ENCODE peak calls at places on chromosomes 3 and 15, in nine cellular contexts. One of them, this sample, is unnamed.

GRCh38 chr3:15797600-15798303 is at the start of gene ANKRD28:
- DNase-seq in body of pancreas: no peak
- DNase-seq in Peyer's patch: no peak
- DNase-seq in CD4-positive, CD25-positive, alpha-beta regulatory T cell: no peak
- DNase-seq in astrocyte: peak; percentile 98
- DNase-seq in RWPE1: peak; percentile 42
- DNase-seq in uterus: no peak
- DNase-seq in CD8-positive, alpha-beta T cell: no peak
- DNase-seq in adrenal gland: no peak
- DNase-seq in this sample: no peak

GRCh38 chr3:53996153-53996861 is 104.6 kb upstream of the SELENOK start:
- DNase-seq in body of pancreas: no peak
- DNase-seq in Peyer's patch: no peak
- DNase-seq in CD4-positive, CD25-positive, alpha-beta regulatory T cell: no peak
- DNase-seq in astrocyte: no peak
- DNase-seq in RWPE1: peak; percentile 8
- DNase-seq in uterus: no peak
- DNase-seq in CD8-positive, alpha-beta T cell: no peak
- DNase-seq in adrenal gland: no peak
- DNase-seq in this sample: no peak

GRCh38 chr15:44427756-44428724 is 611 bp downstream of the CTDSPL2 start:
- DNase-seq in body of pancreas: no peak
- DNase-seq in Peyer's patch: peak; percentile 47
- DNase-seq in CD4-positive, CD25-positive, alpha-beta regulatory T cell: peak; percentile 20
- DNase-seq in astrocyte: peak; percentile 62
- DNase-seq in RWPE1: peak; percentile 60
- DNase-seq in uterus: no peak
- DNase-seq in CD8-positive, alpha-beta T cell: peak; percentile 27
- DNase-seq in adrenal gland: no peak
- DNase-seq in this sample: no peak

GRCh38 chr3:141913150-141913811 is 36.8 kb downstream of the ATP1B3 start:
- DNase-seq in body of pancreas: peak; percentile 19
- DNase-seq in Peyer's patch: no peak
- DNase-seq in CD4-positive, CD25-positive, alpha-beta regulatory T cell: peak; percentile 68
- DNase-seq in astrocyte: peak; percentile 34
- DNase-seq in RWPE1: peak; percentile 50
- DNase-seq in uterus: no peak
- DNase-seq in CD8-positive, alpha-beta T cell: peak; percentile 27
- DNase-seq in adrenal gland: peak; percentile 75
- DNase-seq in this sample: no peak

GRCh38 chr15:73630796-73631471 is 2.3 kb downstream of the NPTN start:
- DNase-seq in body of pancreas: no peak
- DNase-seq in Peyer's patch: no peak
- DNase-seq in CD4-positive, CD25-positive, alpha-beta regulatory T cell: no peak
- DNase-seq in astrocyte: no peak
- DNase-seq in RWPE1: no peak
- DNase-seq in uterus: no peak
- DNase-seq in CD8-positive, alpha-beta T cell: no peak
- DNase-seq in adrenal gland: no peak
- DNase-seq in this sample: no peak

GRCh38 chr3:114711321-114711891 is 417.6 kb downstream of the TIGIT start:
- DNase-seq in body of pancreas: no peak
- DNase-seq in Peyer's patch: no peak
- DNase-seq in CD4-positive, CD25-positive, alpha-beta regulatory T cell: no peak
- DNase-seq in astrocyte: no peak
- DNase-seq in RWPE1: no peak
- DNase-seq in uterus: no peak
- DNase-seq in CD8-positive, alpha-beta T cell: no peak
- DNase-seq in adrenal gland: no peak
- DNase-seq in this sample: no peak

GRCh38 chr3:123700791-123701712 is 116.2 kb upstream of the HACD2 start:
- DNase-seq in body of pancreas: peak; percentile 22
- DNase-seq in Peyer's patch: no peak
- DNase-seq in CD4-positive, CD25-positive, alpha-beta regulatory T cell: no peak
- DNase-seq in astrocyte: no peak
- DNase-seq in RWPE1: no peak
- DNase-seq in uterus: peak; percentile 93
- DNase-seq in CD8-positive, alpha-beta T cell: no peak
- DNase-seq in adrenal gland: no peak
- DNase-seq in this sample: no peak

GRCh38 chr15:55915876-55916567 is 77.4 kb downstream of the NEDD4 start:
- DNase-seq in body of pancreas: no peak
- DNase-seq in Peyer's patch: no peak
- DNase-seq in CD4-positive, CD25-positive, alpha-beta regulatory T cell: no peak
- DNase-seq in astrocyte: peak; percentile 56
- DNase-seq in RWPE1: no peak
- DNase-seq in uterus: no peak
- DNase-seq in CD8-positive, alpha-beta T cell: no peak
- DNase-seq in adrenal gland: no peak
- DNase-seq in this sample: no peak

GRCh38 chr15:67765706-67766105 is 59.6 kb upstream of the SKOR1 start:
- DNase-seq in body of pancreas: no peak
- DNase-seq in Peyer's patch: no peak
- DNase-seq in CD4-positive, CD25-positive, alpha-beta regulatory T cell: no peak
- DNase-seq in astrocyte: no peak
- DNase-seq in RWPE1: no peak
- DNase-seq in uterus: no peak
- DNase-seq in CD8-positive, alpha-beta T cell: no peak
- DNase-seq in adrenal gland: no peak
- DNase-seq in this sample: no peak

GRCh38 chr3:81027344-81027743 is 734.1 kb downstream of the GBE1 start:
- DNase-seq in body of pancreas: no peak
- DNase-seq in Peyer's patch: no peak
- DNase-seq in CD4-positive, CD25-positive, alpha-beta regulatory T cell: no peak
- DNase-seq in astrocyte: no peak
- DNase-seq in RWPE1: no peak
- DNase-seq in uterus: no peak
- DNase-seq in CD8-positive, alpha-beta T cell: no peak
- DNase-seq in adrenal gland: no peak
- DNase-seq in this sample: no peak

GRCh38 chr15:28885630-28886430 is at the start of gene APBA2:
- DNase-seq in body of pancreas: peak; percentile 50
- DNase-seq in Peyer's patch: no peak
- DNase-seq in CD4-positive, CD25-positive, alpha-beta regulatory T cell: peak; percentile 60
- DNase-seq in astrocyte: peak; percentile 20
- DNase-seq in RWPE1: peak; percentile 32
- DNase-seq in uterus: no peak
- DNase-seq in CD8-positive, alpha-beta T cell: peak; percentile 38
- DNase-seq in adrenal gland: no peak
- DNase-seq in this sample: peak; percentile 22

GRCh38 chr3:65741540-65741939 is 297.2 kb downstream of the MAGI1 start:
- DNase-seq in body of pancreas: no peak
- DNase-seq in Peyer's patch: no peak
- DNase-seq in CD4-positive, CD25-positive, alpha-beta regulatory T cell: no peak
- DNase-seq in astrocyte: no peak
- DNase-seq in RWPE1: no peak
- DNase-seq in uterus: no peak
- DNase-seq in CD8-positive, alpha-beta T cell: no peak
- DNase-seq in adrenal gland: no peak
- DNase-seq in this sample: no peak
- H3K27ac ChIP-seq in body of pancreas: no peak overlapping the region
- H3K27ac ChIP-seq in Peyer's patch: no peak overlapping the region
- H3K27ac ChIP-seq in CD4-positive, CD25-positive, alpha-beta regulatory T cell: no peak overlapping the region
- H3K27ac ChIP-seq in astrocyte: no peak overlapping the region
- H3K27ac ChIP-seq in RWPE1: no peak overlapping the region
- H3K27ac ChIP-seq in uterus: no peak overlapping the region
- H3K27ac ChIP-seq in CD8-positive, alpha-beta T cell: no peak overlapping the region
- H3K27ac ChIP-seq in adrenal gland: no peak overlapping the region
- H3K27ac ChIP-seq in this sample: no peak overlapping the region

GRCh38 chr3:62604301-62604700 is 231.0 kb upstream of the FEZF2 start:
- DNase-seq in body of pancreas: no peak
- DNase-seq in Peyer's patch: no peak
- DNase-seq in CD4-positive, CD25-positive, alpha-beta regulatory T cell: no peak
- DNase-seq in astrocyte: peak; percentile 85
- DNase-seq in RWPE1: peak; percentile 61
- DNase-seq in uterus: no peak
- DNase-seq in CD8-positive, alpha-beta T cell: no peak
- DNase-seq in adrenal gland: no peak
- DNase-seq in this sample: no peak

GRCh38 chr3:62611541-62612240 is 238.3 kb upstream of the FEZF2 start:
- DNase-seq in body of pancreas: no peak
- DNase-seq in Peyer's patch: no peak
- DNase-seq in CD4-positive, CD25-positive, alpha-beta regulatory T cell: no peak
- DNase-seq in astrocyte: peak; percentile 74
- DNase-seq in RWPE1: no peak
- DNase-seq in uterus: no peak
- DNase-seq in CD8-positive, alpha-beta T cell: no peak
- DNase-seq in adrenal gland: no peak
- DNase-seq in this sample: no peak

GRCh38 chr3:62605413-62606068 is 232.2 kb upstream of the FEZF2 start:
- DNase-seq in body of pancreas: no peak
- DNase-seq in Peyer's patch: no peak
- DNase-seq in CD4-positive, CD25-positive, alpha-beta regulatory T cell: no peak
- DNase-seq in astrocyte: no peak
- DNase-seq in RWPE1: no peak
- DNase-seq in uterus: no peak
- DNase-seq in CD8-positive, alpha-beta T cell: no peak
- DNase-seq in adrenal gland: no peak
- DNase-seq in this sample: no peak

GRCh38 chr3:62604746-62605351 is 231.5 kb upstream of the FEZF2 start:
- DNase-seq in body of pancreas: no peak
- DNase-seq in Peyer's patch: no peak
- DNase-seq in CD4-positive, CD25-positive, alpha-beta regulatory T cell: no peak
- DNase-seq in astrocyte: no peak
- DNase-seq in RWPE1: no peak
- DNase-seq in uterus: no peak
- DNase-seq in CD8-positive, alpha-beta T cell: no peak
- DNase-seq in adrenal gland: no peak
- DNase-seq in this sample: no peak

DNA sequence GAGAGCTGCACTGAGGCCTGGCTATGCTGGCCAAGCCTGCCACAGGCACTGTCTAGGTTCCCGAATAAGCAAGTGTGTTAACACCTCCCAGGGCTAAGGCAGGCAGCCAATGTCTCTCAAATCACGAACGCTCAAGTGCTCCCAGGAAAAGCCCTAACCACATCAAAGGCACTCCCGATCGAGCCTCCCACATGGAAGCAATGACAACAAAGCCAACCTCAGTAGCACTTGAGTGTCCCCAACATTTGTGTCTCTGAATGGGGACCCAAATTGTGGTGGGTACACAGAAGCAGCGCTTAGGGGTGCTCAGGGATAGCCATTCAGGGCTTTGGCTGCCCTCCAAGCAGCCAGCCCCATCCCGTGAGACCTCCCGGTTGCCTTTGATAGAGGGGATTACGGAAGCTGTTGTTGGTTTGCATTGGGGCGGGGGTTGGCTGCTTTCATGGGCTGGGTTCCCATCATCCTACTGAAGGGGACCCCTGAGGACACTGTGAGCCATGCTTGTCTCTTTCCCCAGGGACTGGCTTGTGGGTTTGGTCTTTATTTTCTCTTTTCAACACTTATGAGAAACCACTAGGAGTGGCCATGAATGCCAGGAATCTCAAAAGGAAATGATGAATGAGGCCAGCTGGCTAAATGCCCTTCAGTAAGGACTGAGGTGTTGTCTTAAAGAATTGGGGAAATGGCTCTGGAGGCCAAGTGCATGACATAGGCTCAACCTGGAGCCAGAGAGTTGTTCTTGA is 234.1 kb upstream of the FEZF2 start:
- DNase-seq in body of pancreas: no peak
- DNase-seq in Peyer's patch: no peak
- DNase-seq in CD4-positive, CD25-positive, alpha-beta regulatory T cell: no peak
- DNase-seq in astrocyte: peak; percentile 92
- DNase-seq in RWPE1: peak; percentile 58
- DNase-seq in uterus: no peak
- DNase-seq in CD8-positive, alpha-beta T cell: no peak
- DNase-seq in adrenal gland: no peak
- DNase-seq in this sample: no peak
- H3K27ac ChIP-seq in body of pancreas: no peak overlapping the region
- H3K27ac ChIP-seq in Peyer's patch: no peak overlapping the region
- H3K27ac ChIP-seq in CD4-positive, CD25-positive, alpha-beta regulatory T cell: no peak overlapping the region
- H3K27ac ChIP-seq in astrocyte: peak overlapping the region; percentile 82
- H3K27ac ChIP-seq in RWPE1: peak overlapping the region; percentile 95
- H3K27ac ChIP-seq in uterus: no peak overlapping the region
- H3K27ac ChIP-seq in CD8-positive, alpha-beta T cell: no peak overlapping the region
- H3K27ac ChIP-seq in adrenal gland: no peak overlapping the region
- H3K27ac ChIP-seq in this sample: no peak overlapping the region

DNA sequence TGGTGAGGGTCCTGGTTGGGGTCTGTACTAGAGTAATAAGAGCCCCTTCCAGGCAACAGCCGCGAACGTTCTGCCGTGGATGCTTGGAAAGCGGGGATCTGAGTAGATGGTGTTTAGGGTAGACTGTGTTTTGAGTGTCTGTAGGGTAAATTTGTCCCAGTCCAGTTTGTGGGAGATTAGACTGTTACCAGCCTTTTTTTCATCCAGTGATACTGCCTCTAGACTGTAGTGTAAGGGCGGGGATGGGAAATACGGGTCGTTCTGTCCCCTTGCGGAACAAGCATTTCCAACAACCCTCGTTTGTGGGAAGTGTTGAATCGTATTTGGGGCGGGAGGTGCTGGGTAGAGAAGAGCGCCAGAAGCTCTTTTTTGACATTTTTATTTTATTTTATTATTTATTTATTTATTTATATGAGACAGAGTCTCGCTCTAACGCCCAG is 434 bp downstream of the HAUS2 start:
- DNase-seq in body of pancreas: no peak
- DNase-seq in Peyer's patch: no peak
- DNase-seq in CD4-positive, CD25-positive, alpha-beta regulatory T cell: no peak
- DNase-seq in astrocyte: peak; percentile 18
- DNase-seq in RWPE1: peak; percentile 44
- DNase-seq in uterus: peak; percentile 25
- DNase-seq in CD8-positive, alpha-beta T cell: no peak
- DNase-seq in adrenal gland: no peak
- DNase-seq in this sample: no peak
- H3K27ac ChIP-seq in body of pancreas: peak overlapping the region; percentile 71
- H3K27ac ChIP-seq in Peyer's patch: peak overlapping the region; percentile 90
- H3K27ac ChIP-seq in CD4-positive, CD25-positive, alpha-beta regulatory T cell: peak overlapping the region; percentile 82
- H3K27ac ChIP-seq in astrocyte: peak overlapping the region; percentile 86
- H3K27ac ChIP-seq in RWPE1: peak overlapping the region; percentile 84
- H3K27ac ChIP-seq in uterus: peak overlapping the region; percentile 91
- H3K27ac ChIP-seq in CD8-positive, alpha-beta T cell: peak overlapping the region; percentile 95
- H3K27ac ChIP-seq in adrenal gland: peak overlapping the region; percentile 94
- H3K27ac ChIP-seq in this sample: peak overlapping the region; percentile 83

GRCh38 chr15:71575474-71576045 is 234.8 kb upstream of the NR2E3 start:
- DNase-seq in body of pancreas: no peak
- DNase-seq in Peyer's patch: no peak
- DNase-seq in CD4-positive, CD25-positive, alpha-beta regulatory T cell: no peak
- DNase-seq in astrocyte: no peak
- DNase-seq in RWPE1: no peak
- DNase-seq in uterus: no peak
- DNase-seq in CD8-positive, alpha-beta T cell: no peak
- DNase-seq in adrenal gland: no peak
- DNase-seq in this sample: no peak

GRCh38 chr15:71573599-71573998 is 236.8 kb upstream of the NR2E3 start:
- DNase-seq in body of pancreas: no peak
- DNase-seq in Peyer's patch: no peak
- DNase-seq in CD4-positive, CD25-positive, alpha-beta regulatory T cell: no peak
- DNase-seq in astrocyte: no peak
- DNase-seq in RWPE1: no peak
- DNase-seq in uterus: no peak
- DNase-seq in CD8-positive, alpha-beta T cell: no peak
- DNase-seq in adrenal gland: no peak
- DNase-seq in this sample: no peak

GRCh38 chr15:71570736-71571135 is 239.6 kb upstream of the NR2E3 start:
- DNase-seq in body of pancreas: no peak
- DNase-seq in Peyer's patch: no peak
- DNase-seq in CD4-positive, CD25-positive, alpha-beta regulatory T cell: no peak
- DNase-seq in astrocyte: no peak
- DNase-seq in RWPE1: no peak
- DNase-seq in uterus: no peak
- DNase-seq in CD8-positive, alpha-beta T cell: no peak
- DNase-seq in adrenal gland: no peak
- DNase-seq in this sample: no peak

GRCh38 chr15:71571641-71572040 is 238.7 kb upstream of the NR2E3 start:
- DNase-seq in body of pancreas: no peak
- DNase-seq in Peyer's patch: no peak
- DNase-seq in CD4-positive, CD25-positive, alpha-beta regulatory T cell: no peak
- DNase-seq in astrocyte: no peak
- DNase-seq in RWPE1: no peak
- DNase-seq in uterus: no peak
- DNase-seq in CD8-positive, alpha-beta T cell: no peak
- DNase-seq in adrenal gland: no peak
- DNase-seq in this sample: no peak

GRCh38 chr15:71572452-71573053 is 237.8 kb upstream of the NR2E3 start:
- DNase-seq in body of pancreas: no peak
- DNase-seq in Peyer's patch: no peak
- DNase-seq in CD4-positive, CD25-positive, alpha-beta regulatory T cell: no peak
- DNase-seq in astrocyte: peak; percentile 27
- DNase-seq in RWPE1: peak; percentile 75
- DNase-seq in uterus: peak; percentile 40
- DNase-seq in CD8-positive, alpha-beta T cell: no peak
- DNase-seq in adrenal gland: no peak
- DNase-seq in this sample: no peak
- H3K27ac ChIP-seq in body of pancreas: no peak overlapping the region
- H3K27ac ChIP-seq in Peyer's patch: no peak overlapping the region
- H3K27ac ChIP-seq in CD4-positive, CD25-positive, alpha-beta regulatory T cell: no peak overlapping the region
- H3K27ac ChIP-seq in astrocyte: no peak overlapping the region
- H3K27ac ChIP-seq in RWPE1: peak overlapping the region; percentile 75
- H3K27ac ChIP-seq in uterus: no peak overlapping the region
- H3K27ac ChIP-seq in CD8-positive, alpha-beta T cell: no peak overlapping the region
- H3K27ac ChIP-seq in adrenal gland: no peak overlapping the region
- H3K27ac ChIP-seq in this sample: no peak overlapping the region

This sample was measured in caudate nucleus.